ENCODE peak calls at places on chromosomes 12 and 14, in seven cellular contexts. G is IMR-90, T is trophoblast cell, X is neuronal stem cell, W is mesenchymal stem cell, N is H1, K is mesendoderm. U is an unnamed sample.

GRCh38 chr12:100268835-100269564 is 2.0 kb downstream of the SCYL2 start:
- DNase-seq in G (peak; percentile 15), T (no peak), X (no peak), W (peak; percentile 53), N (no peak), K (peak; percentile 12), U (no peak)

GRCh38 chr12:50985322-50985721 is 33.0 kb downstream of the HIGD1C start:
- DNase-seq in G (peak; percentile 74), T (peak; percentile 70), X (no peak), W (peak; percentile 92), N (no peak), K (no peak), U (no peak)

GRCh38 chr12:45928309-45928708 is 62.1 kb downstream of the SCAF11 start:
- DNase-seq in G (no peak), T (no peak), X (no peak), W (no peak), N (no peak), K (no peak), U (no peak)

GRCh38 chr12:111099186-111099585 is 178.8 kb upstream of the MYL2 start:
- DNase-seq in G (no peak), T (no peak), X (no peak), W (no peak), N (no peak), K (no peak), U (no peak)

GRCh38 chr12:10213168-10214130 is 772 bp downstream of the GABARAPL1 start:
- DNase-seq in G (peak; percentile 87), T (peak; percentile 76), X (no peak), W (peak; percentile 92), N (no peak), K (peak; percentile 80), U (peak; percentile 63)

GRCh38 chr12:102964872-102965271 is 7.4 kb downstream of the ASCL1 start:
- DNase-seq in G (no peak), T (no peak), X (no peak), W (no peak), N (no peak), K (peak; percentile 73), U (peak; percentile 79)

GRCh38 chr14:33612184-33612479 is 338.7 kb downstream of the EGLN3 start:
- DNase-seq in G (no peak), T (no peak), X (peak; percentile 12), W (no peak), N (no peak), K (no peak), U (no peak)

GRCh38 chr12:58009355-58009754 is 68.0 kb downstream of the ATP23 start:
- DNase-seq in G (no peak), T (no peak), X (no peak), W (no peak), N (no peak), K (no peak), U (no peak)

GRCh38 chr14:106174206-106174605 is 647.8 kb downstream of the TMEM121 start:
- DNase-seq in G (no peak), T (no peak), X (no peak), W (no peak), N (no peak), K (no peak), U (no peak)

GRCh38 chr12:123950476-123951169 is 22.0 kb downstream of the CCDC92 start:
- DNase-seq in G (no peak), T (no peak), X (no peak), W (no peak), N (no peak), K (no peak), U (peak; percentile 15)

GRCh38 chr14:68727315-68728078 is 65.4 kb downstream of the ZFP36L1 start:
- DNase-seq in G (no peak), T (peak; percentile 12), X (no peak), W (peak; percentile 51), N (no peak), K (no peak), U (no peak)

GRCh38 chr12:60191676-60192359 is 596.0 kb downstream of the SLC16A7 start:
- DNase-seq in G (peak; percentile 64), T (peak; percentile 40), X (no peak), W (no peak), N (no peak), K (no peak), U (no peak)

GRCh38 chr12:116977465-116978380 is 67.0 kb downstream of the FBXW8 start:
- DNase-seq in G (no peak), T (peak; percentile 65), X (no peak), W (peak; percentile 47), N (no peak), K (peak; percentile 43), U (no peak)

GRCh38 chr14:100417466-100417865 is 94.3 kb downstream of the SLC25A47 start:
- DNase-seq in G (peak; percentile 97), T (peak; percentile 56), X (peak; percentile 67), W (peak; percentile 95), N (peak; percentile 58), K (peak; percentile 91), U (peak; percentile 89)

GRCh38 chr12:80041071-80041470 is 58.3 kb upstream of the OTOGL start:
- DNase-seq in G (no peak), T (no peak), X (no peak), W (peak; percentile 19), N (no peak), K (peak; percentile 6), U (no peak)

GRCh38 chr12:89497467-89497866 is 27.1 kb downstream of the GALNT4 start:
- DNase-seq in G (peak; percentile 14), T (no peak), X (no peak), W (peak; percentile 31), N (no peak), K (no peak), U (no peak)

GRCh38 chr12:98483621-98484455 is 31.6 kb upstream of the TMPO start:
- DNase-seq in G (no peak), T (no peak), X (no peak), W (no peak), N (no peak), K (no peak), U (no peak)

GRCh38 chr12:93722757-93723567 is 45.8 kb downstream of the CRADD start:
- DNase-seq in G (no peak), T (peak; percentile 92), X (no peak), W (no peak), N (no peak), K (no peak), U (no peak)

GRCh38 chr12:4005851-4006400 is 132.7 kb upstream of the PARP11 start:
- DNase-seq in G (no peak), T (no peak), X (no peak), W (no peak), N (no peak), K (no peak), U (no peak)

GRCh38 chr12:14410841-14411569 is 45.5 kb downstream of the ATF7IP start:
- DNase-seq in G (no peak), T (peak; percentile 21), X (no peak), W (peak; percentile 49), N (no peak), K (no peak), U (no peak)

DNA sequence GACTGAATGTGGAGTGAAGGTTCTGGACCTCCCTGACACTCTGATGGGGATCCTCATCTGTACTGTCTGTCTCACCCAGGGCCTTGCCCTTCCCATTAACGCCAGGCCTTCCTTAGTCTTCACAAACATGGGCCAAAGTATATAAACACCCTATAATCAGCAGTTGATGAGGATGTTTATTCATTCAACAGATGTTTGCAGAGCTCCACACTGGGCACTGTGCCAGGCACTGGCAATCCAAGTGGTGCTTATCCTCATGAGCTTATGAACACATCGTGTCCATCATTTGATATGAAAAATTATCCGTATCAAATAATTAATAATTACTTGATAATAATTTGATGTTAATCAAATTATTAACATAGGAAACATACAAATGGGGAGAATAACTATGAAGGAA is 454.4 kb downstream of the FUT8 start:
- DNase-seq in G (no peak), T (no peak), X (no peak), W (no peak), N (no peak), K (no peak), U (no peak)
- H2AK5ac ChIP-seq in G (no peak overlapping the region), T (no peak overlapping the region), X (no peak overlapping the region), W (no peak overlapping the region), N (no peak overlapping the region), K (no peak overlapping the region), U (no peak overlapping the region)

DNA sequence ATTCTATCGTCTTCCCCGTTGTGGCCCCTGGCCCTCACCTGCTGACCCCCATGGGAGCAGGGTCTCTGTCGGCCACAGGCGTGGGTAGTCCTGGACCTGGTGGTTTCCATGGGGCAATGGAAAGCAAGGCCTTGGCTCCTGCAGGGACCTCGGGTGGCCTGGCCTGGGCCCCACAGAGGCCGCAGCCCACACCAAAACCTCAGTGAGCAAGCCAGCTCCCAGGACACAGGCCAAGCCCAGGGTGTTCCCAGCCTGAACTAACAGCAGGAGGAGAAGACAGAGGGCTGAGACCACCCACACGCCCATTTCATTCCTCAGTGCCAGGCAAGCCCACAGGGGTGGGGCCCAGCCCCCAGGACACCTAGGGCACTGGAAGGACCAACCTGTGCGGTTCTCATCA is 16.9 kb downstream of the ABCB9 start:
- DNase-seq in G (no peak), T (no peak), X (no peak), W (no peak), N (no peak), K (no peak), U (no peak)
- H3K27ac ChIP-seq in G (no peak overlapping the region), T (no peak overlapping the region), X (no peak overlapping the region), W (no peak overlapping the region), N (no peak overlapping the region), K (no peak overlapping the region), U (no peak overlapping the region)

DNA sequence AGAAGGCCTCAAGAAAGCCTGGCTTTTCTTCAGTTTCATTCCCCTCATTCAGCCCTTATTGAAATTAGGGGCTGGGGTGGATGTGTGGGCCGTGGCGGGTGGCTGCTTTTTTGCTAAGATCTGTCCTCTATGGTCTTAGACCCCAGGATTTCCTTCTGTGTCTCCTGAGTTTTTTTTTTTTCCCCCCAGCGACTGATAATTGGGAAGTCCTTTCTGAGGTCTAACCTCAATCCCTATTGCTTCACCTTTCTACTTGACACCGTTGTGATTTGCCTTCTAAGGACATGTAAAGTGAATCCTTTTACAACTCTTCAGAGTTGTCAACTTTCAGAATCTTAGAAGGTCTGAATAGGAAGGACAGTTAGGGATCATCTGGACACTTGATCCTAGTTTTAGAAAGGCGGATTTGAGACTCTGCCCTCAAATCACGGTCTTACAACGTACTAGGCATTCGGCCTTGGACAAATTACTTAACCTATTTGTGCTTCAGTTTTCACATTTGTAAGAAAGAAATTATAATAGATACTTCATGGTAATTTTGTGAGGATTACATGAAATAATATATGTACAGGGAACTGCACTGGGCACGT is 4.4 kb downstream of the GPR84 start:
- DNase-seq in G (no peak), T (no peak), X (no peak), W (no peak), N (no peak), K (no peak), U (no peak)
- H2AK5ac ChIP-seq in G (peak overlapping the region; percentile 80), T (peak overlapping the region; percentile 91), X (peak overlapping the region; percentile 65), W (peak overlapping the region; percentile 80), N (no peak overlapping the region), K (no peak overlapping the region), U (no peak overlapping the region)

GRCh38 chr14:76329951-76330350 is 46.0 kb upstream of the ESRRB start:
- DNase-seq in G (no peak), T (no peak), X (no peak), W (no peak), N (no peak), K (no peak), U (no peak)

GRCh38 chr14:76333664-76334063 is 42.3 kb upstream of the ESRRB start:
- DNase-seq in G (no peak), T (no peak), X (no peak), W (no peak), N (no peak), K (no peak), U (no peak)

GRCh38 chr14:76329150-76329881 is 46.6 kb upstream of the ESRRB start:
- DNase-seq in G (no peak), T (no peak), X (no peak), W (no peak), N (no peak), K (peak; percentile 23), U (peak; percentile 62)

GRCh38 chr14:76330411-76331327 is 45.3 kb upstream of the ESRRB start:
- DNase-seq in G (no peak), T (no peak), X (no peak), W (no peak), N (no peak), K (peak; percentile 32), U (no peak)

GRCh38 chr14:76331328-76332011 is 44.5 kb upstream of the ESRRB start:
- DNase-seq in G (no peak), T (no peak), X (no peak), W (no peak), N (no peak), K (no peak), U (no peak)
- H3K27ac ChIP-seq in G (no peak overlapping the region), T (no peak overlapping the region), X (no peak overlapping the region), W (no peak overlapping the region), N (no peak overlapping the region), K (no peak overlapping the region), U (no peak overlapping the region)

U was measured in H9.